ENCODE peak calls at places on chromosomes 2 and 18, in ten cellular contexts. X, P, C, R, I, Q, Z, E, W and D are unnamed samples.

GRCh38 chr2:120300385-120300784 is 45.6 kb upstream of the INHBB start:
- DNase-seq in X (no peak), P (no peak), C (no peak), R (no peak), I (no peak), Q (no peak), Z (no peak), E (no peak), W (no peak), D (no peak)

GRCh38 chr2:10285578-10286198 is 17.0 kb upstream of the HPCAL1 start:
- DNase-seq in X (peak; percentile 61), P (peak; percentile 71), C (no peak), R (no peak), I (peak; percentile 49), Q (peak; percentile 74), Z (peak; percentile 78), E (peak; percentile 34), W (no peak), D (no peak)

GRCh38 chr2:15560404-15560987 is 638 bp downstream of the NBAS start:
- DNase-seq in X (peak; percentile 27), P (no peak), C (peak; percentile 48), R (no peak), I (peak; percentile 37), Q (peak; percentile 70), Z (peak; percentile 81), E (peak; percentile 27), W (peak; percentile 24), D (peak; percentile 8)

GRCh38 chr2:85750509-85751299 is 3.1 kb upstream of the ATOH8 start:
- DNase-seq in X (peak; percentile 70), P (peak; percentile 47), C (peak; percentile 58), R (peak; percentile 55), I (peak; percentile 28), Q (peak; percentile 66), Z (peak; percentile 76), E (peak; percentile 58), W (no peak), D (peak; percentile 58)

GRCh38 chr18:73691118-73691517 is 456.5 kb downstream of the FBXO15 start:
- DNase-seq in X (peak; percentile 64), P (no peak), C (no peak), R (no peak), I (no peak), Q (peak; percentile 88), Z (peak; percentile 81), E (peak; percentile 95), W (peak; percentile 78), D (no peak)

GRCh38 chr2:234178309-234179030 is 128.0 kb downstream of the SPP2 start:
- DNase-seq in X (no peak), P (no peak), C (no peak), R (no peak), I (peak; percentile 49), Q (peak; percentile 13), Z (peak; percentile 47), E (peak; percentile 10), W (peak; percentile 58), D (no peak)

GRCh38 chr2:62215306-62216064 is 19.6 kb downstream of the B3GNT2 start:
- DNase-seq in X (no peak), P (no peak), C (no peak), R (no peak), I (no peak), Q (peak; percentile 44), Z (peak; percentile 75), E (peak; percentile 46), W (peak; percentile 42), D (no peak)

GRCh38 chr2:10932345-10933151 is 20.8 kb downstream of the KCNF1 start:
- DNase-seq in X (peak; percentile 66), P (no peak), C (no peak), R (no peak), I (no peak), Q (peak; percentile 47), Z (no peak), E (peak; percentile 36), W (no peak), D (no peak)

GRCh38 chr2:113757059-113757657 is 716 bp upstream of the SLC35F5 start:
- DNase-seq in X (no peak), P (no peak), C (no peak), R (no peak), I (no peak), Q (no peak), Z (no peak), E (no peak), W (peak; percentile 6), D (no peak)

GRCh38 chr2:104866883-104867350 is 13.0 kb downstream of the POU3F3 start:
- DNase-seq in X (no peak), P (no peak), C (no peak), R (peak; percentile 21), I (no peak), Q (no peak), Z (no peak), E (no peak), W (no peak), D (no peak)

GRCh38 chr2:166180951-166181812 is 53.4 kb upstream of the SCN1A start:
- DNase-seq in X (peak; percentile 54), P (peak; percentile 13), C (peak; percentile 45), R (peak; percentile 51), I (peak; percentile 43), Q (peak; percentile 43), Z (peak; percentile 73), E (peak; percentile 56), W (no peak), D (peak; percentile 57)

GRCh38 chr2:216192181-216192580 is 83.0 kb downstream of the XRCC5 start:
- DNase-seq in X (no peak), P (no peak), C (no peak), R (no peak), I (no peak), Q (no peak), Z (no peak), E (no peak), W (no peak), D (no peak)

DNA sequence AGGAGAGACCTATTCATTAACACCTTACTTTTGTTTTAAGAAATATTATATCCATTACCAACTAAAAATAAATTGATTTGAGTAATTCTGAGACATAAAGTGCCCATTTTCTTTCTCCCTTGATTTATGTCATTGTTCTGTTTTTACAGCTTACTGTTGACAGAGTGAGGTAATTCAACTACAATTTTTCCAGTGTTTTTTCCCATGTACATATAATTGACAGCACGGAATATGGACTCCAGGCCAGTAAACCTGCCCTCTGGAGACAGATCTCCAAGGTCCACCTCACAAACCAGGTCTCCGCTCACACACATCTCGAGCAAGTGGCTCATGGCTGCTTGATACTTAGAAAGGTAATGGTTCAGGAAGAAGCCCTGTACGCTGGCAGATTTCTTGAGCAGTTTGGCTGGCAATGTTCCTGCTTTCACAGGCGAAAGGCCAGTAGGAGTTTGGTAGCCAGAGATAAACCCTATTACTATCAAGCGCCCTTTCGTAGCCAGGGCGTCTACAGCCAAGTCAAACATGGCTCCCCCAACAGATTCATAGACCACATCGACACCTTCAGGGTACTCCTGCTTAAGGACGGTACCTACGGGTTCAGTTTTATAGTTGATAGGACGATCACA is 7.6 kb downstream of the PTGR3 start:
- DNase-seq in X (no peak), P (no peak), C (no peak), R (no peak), I (no peak), Q (no peak), Z (no peak), E (no peak), W (no peak), D (no peak)
- H3K4me3 ChIP-seq in X (no peak overlapping the region), P (no peak overlapping the region), C (no peak overlapping the region), R (no peak overlapping the region), I (no peak overlapping the region), Q (no peak overlapping the region), Z (no peak overlapping the region), E (no peak overlapping the region), W (no peak overlapping the region), D (no peak overlapping the region)

DNA sequence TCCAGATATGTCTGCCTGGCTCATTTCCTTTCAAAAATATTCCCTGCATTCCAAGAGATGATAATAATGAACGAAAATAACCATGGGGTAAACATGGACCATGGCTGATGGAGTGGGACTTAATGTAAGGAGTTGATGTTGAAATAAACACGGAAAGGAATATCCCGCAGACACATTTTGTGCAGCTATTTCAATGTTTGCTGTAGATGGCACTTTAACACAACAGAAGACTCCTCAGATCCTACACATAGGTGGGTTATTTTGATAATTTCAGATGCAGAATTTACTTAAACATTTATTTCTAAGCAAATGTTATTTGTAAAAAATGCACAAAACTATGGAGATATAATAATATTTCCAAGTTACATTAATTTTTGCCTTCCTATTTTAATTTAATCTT is 87.5 kb upstream of the DYNAP start:
- DNase-seq in X (no peak), P (no peak), C (no peak), R (no peak), I (no peak), Q (no peak), Z (no peak), E (no peak), W (no peak), D (no peak)
- H2AFZ ChIP-seq in X (no peak overlapping the region), P (no peak overlapping the region), C (no peak overlapping the region), R (no peak overlapping the region), I (no peak overlapping the region), Q (no peak overlapping the region), Z (no peak overlapping the region), E (no peak overlapping the region), W (no peak overlapping the region), D (no peak overlapping the region)

DNA sequence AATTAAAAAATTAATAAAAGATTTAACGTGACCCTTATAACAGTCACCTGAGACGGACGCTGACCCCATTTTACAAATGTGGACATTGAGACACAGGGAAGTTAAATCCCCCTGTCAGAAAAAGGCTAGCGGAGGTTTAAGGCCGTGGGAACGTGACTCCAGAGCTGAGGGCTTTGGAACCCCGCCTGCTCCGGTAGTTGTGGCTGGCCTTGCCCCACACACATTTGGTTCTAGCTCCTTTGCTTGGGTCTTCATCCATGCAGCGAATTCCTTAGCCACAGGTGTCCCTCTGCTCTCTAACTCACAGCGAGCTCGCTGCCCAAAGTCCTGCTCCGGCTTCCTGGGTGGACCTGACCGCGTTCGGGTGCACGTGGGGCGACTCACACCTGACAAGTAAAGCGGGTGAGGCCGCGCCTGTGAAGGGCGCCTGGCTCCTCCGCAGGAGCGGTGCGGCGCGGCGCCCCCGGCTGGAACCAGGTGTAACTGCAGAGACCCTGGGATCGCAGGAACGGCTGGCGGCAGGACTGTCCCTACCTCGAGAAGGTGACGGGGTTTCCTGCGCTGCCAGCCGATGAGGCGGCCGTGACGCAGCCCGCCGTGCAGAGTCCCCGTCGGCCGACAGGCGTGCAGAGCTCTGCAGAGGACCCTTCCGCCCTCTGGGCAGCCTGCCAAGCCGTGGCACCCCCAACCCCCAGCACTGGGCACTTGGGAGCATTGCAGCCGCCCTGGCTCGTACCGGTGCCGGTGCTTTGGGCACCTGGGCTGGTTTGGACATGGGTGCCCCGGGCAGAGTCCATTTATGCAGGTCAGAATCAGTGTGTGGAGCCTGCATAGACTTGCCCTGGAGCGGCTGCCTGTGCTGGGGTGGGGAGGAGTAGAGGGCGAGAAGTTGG is 2.4 kb upstream of the PROC start:
- DNase-seq in X (no peak), P (peak; percentile 61), C (peak; percentile 76), R (peak; percentile 58), I (peak; percentile 72), Q (peak; percentile 36), Z (no peak), E (no peak), W (no peak), D (peak; percentile 38)
- H3K4me3 ChIP-seq in X (peak overlapping the region; percentile 30), P (peak overlapping the region; percentile 53), C (peak overlapping the region; percentile 59), R (peak overlapping the region; percentile 67), I (peak overlapping the region; percentile 26), Q (peak overlapping the region; percentile 50), Z (no peak overlapping the region), E (no peak overlapping the region), W (no peak overlapping the region), D (peak overlapping the region; percentile 54)

DNA sequence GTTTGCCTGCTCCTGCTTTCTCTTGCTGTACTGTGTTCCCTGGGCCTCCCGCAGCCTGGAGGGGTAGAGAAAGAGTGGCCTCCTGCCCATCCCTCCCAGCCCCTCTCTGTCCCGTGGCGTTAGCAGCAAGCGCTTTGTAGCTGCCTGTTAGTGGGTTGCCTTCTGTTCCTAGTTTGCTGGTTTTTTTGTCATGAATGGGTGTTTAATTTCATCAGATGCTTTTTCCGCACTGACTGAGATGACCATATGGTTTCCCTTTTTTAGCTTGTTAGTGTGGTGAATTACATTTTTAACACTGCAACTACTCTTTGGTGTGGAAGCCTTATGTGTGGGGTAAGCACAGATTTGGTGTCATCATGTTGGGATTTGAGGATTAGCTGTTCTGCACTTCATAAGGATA is 32.3 kb downstream of the ASAP2 start:
- DNase-seq in X (no peak), P (no peak), C (no peak), R (no peak), I (no peak), Q (no peak), Z (no peak), E (no peak), W (no peak), D (no peak)
- H2AFZ ChIP-seq in X (no peak overlapping the region), P (no peak overlapping the region), C (no peak overlapping the region), R (no peak overlapping the region), I (no peak overlapping the region), Q (no peak overlapping the region), Z (no peak overlapping the region), E (no peak overlapping the region), W (no peak overlapping the region), D (no peak overlapping the region)